ENCODE peak calls at places on chromosomes 11 and 22, in four cellular contexts. One of them, this sample, is unnamed. For H3K9me3 and H3K4me1, the result is how much of the 10 kb centered on the place peaks cover.

GRCh38 chr22:44192811-44193536 is 12.2 kb downstream of the PARVG start:
- DNase-seq in cardiac muscle cell: no peak
- DNase-seq in mucosa of descending colon: no peak
- DNase-seq in pancreas: no peak
- DNase-seq in this sample: no peak

GRCh38 chr11:46741600-46742484 is 22.8 kb downstream of the F2 start:
- DNase-seq in cardiac muscle cell: no peak
- DNase-seq in mucosa of descending colon: no peak
- DNase-seq in pancreas: no peak
- DNase-seq in this sample: no peak

GRCh38 chr11:75342966-75343870 is 8.2 kb downstream of the ARRB1 start:
- DNase-seq in cardiac muscle cell: peak
- DNase-seq in mucosa of descending colon: peak
- DNase-seq in pancreas: peak
- DNase-seq in this sample: no peak

GRCh38 chr11:94144664-94145063 is 16.0 kb downstream of the PANX1 start:
- DNase-seq in cardiac muscle cell: no peak
- DNase-seq in mucosa of descending colon: no peak
- DNase-seq in pancreas: no peak
- DNase-seq in this sample: no peak

GRCh38 chr11:93936416-93936815 is 84.7 kb upstream of the HEPHL1 start:
- DNase-seq in cardiac muscle cell: no peak
- DNase-seq in mucosa of descending colon: no peak
- DNase-seq in pancreas: no peak
- DNase-seq in this sample: no peak

GRCh38 chr22:45537734-45538181 is 35.1 kb downstream of the FBLN1 start:
- DNase-seq in cardiac muscle cell: peak
- DNase-seq in mucosa of descending colon: peak
- DNase-seq in pancreas: no peak
- DNase-seq in this sample: no peak

GRCh38 chr11:73597340-73597955 is 464 bp downstream of the FAM168A start:
- DNase-seq in cardiac muscle cell: no peak
- DNase-seq in mucosa of descending colon: no peak
- DNase-seq in pancreas: no peak
- DNase-seq in this sample: no peak

GRCh38 chr11:13448876-13449275 is 14.1 kb downstream of the BTBD10 start:
- DNase-seq in cardiac muscle cell: peak
- DNase-seq in mucosa of descending colon: no peak
- DNase-seq in pancreas: no peak
- DNase-seq in this sample: no peak

GRCh38 chr11:71537537-71537936 is 288 bp upstream of the KRTAP5-8 start:
- DNase-seq in cardiac muscle cell: no peak
- DNase-seq in mucosa of descending colon: no peak
- DNase-seq in pancreas: no peak
- DNase-seq in this sample: no peak

GRCh38 chr11:134471341-134472187 is 59.5 kb upstream of the B3GAT1 start:
- DNase-seq in cardiac muscle cell: no peak
- DNase-seq in mucosa of descending colon: no peak
- DNase-seq in pancreas: no peak
- DNase-seq in this sample: no peak

GRCh38 chr11:94469416-94469815 is 24.2 kb downstream of the MRE11 start:
- DNase-seq in cardiac muscle cell: no peak
- DNase-seq in mucosa of descending colon: no peak
- DNase-seq in pancreas: no peak
- DNase-seq in this sample: no peak

GRCh38 chr11:113533425-113533698 is 58.2 kb upstream of the DRD2 start:
- DNase-seq in cardiac muscle cell: no peak
- DNase-seq in mucosa of descending colon: no peak
- DNase-seq in pancreas: no peak
- DNase-seq in this sample: no peak

DNA sequence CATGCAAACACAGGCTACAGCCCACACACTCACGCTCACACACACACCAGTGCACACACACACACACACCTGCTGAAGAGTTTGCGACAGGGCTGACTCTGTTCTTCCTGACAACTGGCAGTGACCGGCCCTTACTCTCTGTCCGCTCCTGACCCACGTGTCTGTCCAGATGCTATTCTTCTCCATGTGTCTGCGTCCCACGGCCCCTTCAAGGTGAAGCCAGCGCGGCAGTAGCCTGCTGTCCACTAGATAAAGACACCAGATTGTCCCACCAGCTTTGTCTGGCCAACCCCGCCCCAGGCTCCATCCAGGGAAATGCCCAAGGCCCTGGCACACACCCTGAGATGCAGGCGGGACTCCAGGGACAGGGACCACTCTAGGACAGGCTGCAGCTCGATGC is 713.9 kb downstream of the BRD1 start:
- DNase-seq in cardiac muscle cell: no peak
- DNase-seq in mucosa of descending colon: no peak
- DNase-seq in pancreas: no peak
- DNase-seq in this sample: no peak
- H3K9me3 ChIP-seq in cardiac muscle cell: under half
- H3K9me3 ChIP-seq in mucosa of descending colon: under half
- H3K9me3 ChIP-seq in pancreas: under half
- H3K9me3 ChIP-seq in this sample: under half

GRCh38 chr22:39148024-39148726 is 4.3 kb downstream of the CBX7 start:
- DNase-seq in cardiac muscle cell: no peak
- DNase-seq in mucosa of descending colon: no peak
- DNase-seq in pancreas: no peak
- DNase-seq in this sample: no peak
- H3K4me1 ChIP-seq in cardiac muscle cell: under half
- H3K4me1 ChIP-seq in mucosa of descending colon: under half
- H3K4me1 ChIP-seq in pancreas: under half
- H3K4me1 ChIP-seq in this sample: under half

DNA sequence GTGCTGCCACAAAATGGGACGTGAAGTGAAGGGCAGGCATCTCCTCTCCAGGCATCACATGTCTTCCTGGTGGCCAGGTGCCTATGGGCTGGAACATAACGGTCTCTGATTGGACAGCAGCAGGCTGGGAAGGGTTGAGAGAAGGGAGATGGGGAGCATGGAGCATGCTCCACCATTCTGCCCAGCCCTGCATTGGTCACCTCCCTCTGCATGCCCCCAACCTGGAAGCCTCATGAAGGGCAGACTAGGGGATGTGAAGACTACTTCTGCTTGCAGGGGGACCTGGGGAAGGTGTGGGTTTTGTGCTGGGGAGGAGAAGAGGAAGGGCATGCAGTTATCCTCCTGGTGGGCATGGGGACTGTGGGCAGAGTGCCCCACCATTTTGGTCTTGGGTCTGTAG is 782.2 kb downstream of the TBC1D22A start:
- DNase-seq in cardiac muscle cell: no peak
- DNase-seq in mucosa of descending colon: no peak
- DNase-seq in pancreas: no peak
- DNase-seq in this sample: no peak
- H3K9me3 ChIP-seq in cardiac muscle cell: under half
- H3K9me3 ChIP-seq in mucosa of descending colon: under half
- H3K9me3 ChIP-seq in pancreas: under half
- H3K9me3 ChIP-seq in this sample: under half

GRCh38 chr22:32820131-32820882 is 18.8 kb downstream of the TIMP3 start:
- DNase-seq in cardiac muscle cell: no peak
- DNase-seq in mucosa of descending colon: no peak
- DNase-seq in pancreas: no peak
- DNase-seq in this sample: no peak
- H3K4me1 ChIP-seq in cardiac muscle cell: under half
- H3K4me1 ChIP-seq in mucosa of descending colon: under half
- H3K4me1 ChIP-seq in pancreas: under half
- H3K4me1 ChIP-seq in this sample: under half

GRCh38 chr22:47923011-47923427 is 1160.6 kb downstream of the TBC1D22A start:
- DNase-seq in cardiac muscle cell: no peak
- DNase-seq in mucosa of descending colon: no peak
- DNase-seq in pancreas: no peak
- DNase-seq in this sample: no peak
- H3K9me3 ChIP-seq in cardiac muscle cell: under half
- H3K9me3 ChIP-seq in mucosa of descending colon: under half
- H3K9me3 ChIP-seq in pancreas: under half
- H3K9me3 ChIP-seq in this sample: under half

DNA sequence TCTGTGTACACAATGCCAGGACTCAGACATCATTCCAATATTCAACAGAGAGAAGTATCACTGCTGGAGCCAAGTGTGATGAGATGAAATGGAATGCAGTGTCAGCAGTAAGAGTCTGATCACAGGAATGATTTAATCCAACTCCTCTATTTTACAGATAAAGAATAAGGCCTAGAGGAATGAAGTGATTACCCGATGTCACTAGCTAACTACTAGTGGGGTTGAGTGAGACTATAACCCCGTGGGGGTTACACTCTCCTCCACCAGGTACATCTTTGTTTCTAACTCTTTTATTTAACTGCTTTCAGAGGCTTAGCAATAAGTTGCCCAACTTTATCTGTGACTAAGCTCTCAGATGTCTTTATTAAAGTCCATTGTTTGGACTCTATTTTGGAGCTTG is 94.2 kb upstream of the FAT3 start:
- DNase-seq in cardiac muscle cell: peak
- DNase-seq in mucosa of descending colon: no peak
- DNase-seq in pancreas: no peak
- DNase-seq in this sample: no peak
- H3K4me1 ChIP-seq in cardiac muscle cell: under half
- H3K4me1 ChIP-seq in mucosa of descending colon: under half
- H3K4me1 ChIP-seq in pancreas: under half
- H3K4me1 ChIP-seq in this sample: under half

GRCh38 chr11:35063453-35063852 is 75.5 kb upstream of the CD44 start:
- DNase-seq in cardiac muscle cell: no peak
- DNase-seq in mucosa of descending colon: no peak
- DNase-seq in pancreas: no peak
- DNase-seq in this sample: no peak

GRCh38 chr11:35064114-35064800 is 74.7 kb upstream of the CD44 start:
- DNase-seq in cardiac muscle cell: peak
- DNase-seq in mucosa of descending colon: no peak
- DNase-seq in pancreas: no peak
- DNase-seq in this sample: no peak

GRCh38 chr11:35065566-35065965 is 73.4 kb upstream of the CD44 start:
- DNase-seq in cardiac muscle cell: no peak
- DNase-seq in mucosa of descending colon: no peak
- DNase-seq in pancreas: no peak
- DNase-seq in this sample: no peak

GRCh38 chr11:35066783-35067476 is 72.0 kb upstream of the CD44 start:
- DNase-seq in cardiac muscle cell: peak
- DNase-seq in mucosa of descending colon: no peak
- DNase-seq in pancreas: no peak
- DNase-seq in this sample: no peak

DNA sequence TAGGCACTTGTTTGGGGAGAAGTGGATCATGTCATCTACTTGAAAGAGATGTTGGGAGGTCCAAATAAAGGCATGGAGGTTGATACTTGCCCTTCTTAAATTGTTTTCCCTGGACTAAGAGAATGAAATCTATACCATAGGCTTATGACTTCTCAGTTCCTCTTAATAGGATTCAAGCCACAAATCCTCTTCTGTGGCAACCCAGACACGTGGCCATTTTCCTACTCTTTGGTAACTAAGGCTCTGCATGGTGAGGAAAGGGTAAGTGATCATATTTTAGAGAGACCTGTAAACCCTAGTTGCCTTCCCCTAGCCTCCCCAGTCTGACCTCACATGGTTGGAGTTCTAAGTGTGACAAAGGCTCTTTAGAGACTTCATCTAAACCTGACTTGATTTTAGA is 72.9 kb upstream of the CD44 start:
- DNase-seq in cardiac muscle cell: no peak
- DNase-seq in mucosa of descending colon: no peak
- DNase-seq in pancreas: no peak
- DNase-seq in this sample: no peak
- H3K9me3 ChIP-seq in cardiac muscle cell: under half
- H3K9me3 ChIP-seq in mucosa of descending colon: under half
- H3K9me3 ChIP-seq in pancreas: under half
- H3K9me3 ChIP-seq in this sample: under half

GRCh38 chr11:122785156-122785605 is 53.1 kb upstream of the CRTAM start:
- DNase-seq in cardiac muscle cell: no peak
- DNase-seq in mucosa of descending colon: no peak
- DNase-seq in pancreas: no peak
- DNase-seq in this sample: no peak
- H3K4me1 ChIP-seq in cardiac muscle cell: under half
- H3K4me1 ChIP-seq in mucosa of descending colon: under half
- H3K4me1 ChIP-seq in pancreas: under half
- H3K4me1 ChIP-seq in this sample: under half

GRCh38 chr11:33842236-33842915 is 49.5 kb downstream of the LMO2 start:
- DNase-seq in cardiac muscle cell: no peak
- DNase-seq in mucosa of descending colon: no peak
- DNase-seq in pancreas: no peak
- DNase-seq in this sample: no peak
- H3K9me3 ChIP-seq in cardiac muscle cell: under half
- H3K9me3 ChIP-seq in mucosa of descending colon: under half
- H3K9me3 ChIP-seq in pancreas: under half
- H3K9me3 ChIP-seq in this sample: under half